ENCODE peak calls at places on chromosomes 5 and 9, in nine cellular contexts. V, G, N, S, A, Q, Y, M and R are unnamed samples.
A peak's percentile ranks its signal among the peaks of the same experiment; 100 is the strongest.

GRCh38 chr5:122882836-122883235 is 37.4 kb downstream of the SNX24 start:
- DNase-seq in M (no peak), S (no peak), A (no peak), G (no peak), Y (no peak), V (no peak), N (no peak), Q (no peak), R (no peak)

GRCh38 chr5:32443145-32443540 is 1.4 kb downstream of the ZFR start:
- DNase-seq in G (peak; percentile 31), V (no peak), Q (no peak), S (no peak), Y (no peak), N (no peak), A (peak; percentile 17), M (no peak), R (no peak)

GRCh38 chr5:16461782-16462181 is 3.8 kb downstream of the ZNF622 start:
- DNase-seq in M (no peak), S (no peak), Y (no peak), V (no peak), N (no peak), Q (no peak), A (no peak), G (no peak), R (no peak)

GRCh38 chr9:23596913-23597634 is 229.0 kb downstream of the ELAVL2 start:
- DNase-seq in M (no peak), Q (no peak), Y (no peak), A (peak; percentile 39), V (no peak), S (no peak), G (no peak), N (no peak), R (no peak)

GRCh38 chr9:34292552-34292951 is 36.5 kb downstream of the KIF24 start:
- DNase-seq in A (no peak), G (no peak), Y (no peak), M (no peak), N (no peak), S (no peak), Q (no peak), V (no peak), R (no peak)

GRCh38 chr5:172801184-172801671 is 30.2 kb upstream of the DUSP1 start:
- DNase-seq in M (no peak), V (no peak), S (peak; percentile 70), Y (no peak), G (no peak), Q (no peak), A (no peak), N (no peak), R (no peak)

GRCh38 chr5:92800360-92800759 is 780.7 kb downstream of the NR2F1-AS1 start:
- DNase-seq in N (no peak), S (no peak), M (no peak), Q (no peak), A (peak; percentile 1), V (no peak), Y (no peak), G (no peak), R (no peak)

GRCh38 chr9:89377411-89377810 is 59.1 kb downstream of the SECISBP2 start:
- DNase-seq in N (no peak), Y (no peak), G (no peak), Q (no peak), M (no peak), V (no peak), S (no peak), A (no peak), R (no peak)

GRCh38 chr9:23820731-23821399 is 5.2 kb downstream of the ELAVL2 start:
- DNase-seq in A (peak; percentile 63), V (no peak), S (no peak), G (no peak), M (no peak), N (no peak), Q (no peak), Y (no peak), R (no peak)

GRCh38 chr9:32622948-32623347 is 12.5 kb downstream of the TAF1L start:
- DNase-seq in Y (no peak), Q (no peak), S (no peak), G (no peak), V (no peak), A (no peak), N (no peak), M (no peak), R (no peak)

GRCh38 chr9:133926165-133926856 is 65.8 kb downstream of the VAV2 start:
- DNase-seq in V (no peak), G (no peak), A (no peak), S (no peak), Q (no peak), M (no peak), N (no peak), Y (no peak), R (no peak)
- H3K4me1 ChIP-seq in V (no peaks in the 10 kb centered on the region), G (peaks cover 11% of the 10 kb centered on the region), A (peaks cover 60% of the 10 kb centered on the region), S (no peaks in the 10 kb centered on the region), Q (no peaks in the 10 kb centered on the region), M (no peaks in the 10 kb centered on the region), N (no peaks in the 10 kb centered on the region), Y (no peaks in the 10 kb centered on the region), R (no peaks in the 10 kb centered on the region)

GRCh38 chr9:125325821-125326220 is 64.2 kb downstream of the GAPVD1 start:
- DNase-seq in S (peak; percentile 28), G (no peak), Q (no peak), M (no peak), N (no peak), Y (no peak), A (no peak), V (no peak), R (no peak)

GRCh38 chr9:125332527-125332926 is 70.9 kb downstream of the GAPVD1 start:
- DNase-seq in N (no peak), Q (no peak), G (peak; percentile 68), A (no peak), S (no peak), Y (no peak), M (no peak), V (no peak), R (no peak)

GRCh38 chr9:125329978-125330377 is 68.4 kb downstream of the GAPVD1 start:
- DNase-seq in S (no peak), A (no peak), Y (no peak), M (no peak), G (no peak), Q (no peak), N (no peak), V (no peak), R (no peak)

DNA sequence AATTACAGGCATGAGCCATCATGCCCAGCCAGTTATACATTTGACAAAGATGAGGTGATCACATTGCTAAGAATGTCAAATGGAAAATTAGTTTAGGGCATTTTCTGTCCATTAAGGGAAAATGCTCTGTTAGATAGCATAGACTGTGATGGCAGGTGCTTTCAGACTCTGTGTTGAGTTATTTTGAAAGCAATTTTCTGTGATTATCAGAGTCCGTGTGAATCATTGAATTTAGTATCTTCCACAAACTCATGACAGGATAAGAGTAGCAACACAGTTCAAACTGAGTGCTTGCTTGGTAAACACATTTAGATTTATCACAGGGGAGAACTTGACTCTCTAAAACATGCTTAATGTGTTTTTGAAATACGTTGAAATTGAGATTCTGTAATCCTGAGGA is 69.0 kb downstream of the GAPVD1 start:
- DNase-seq in S (no peak), Q (no peak), M (no peak), N (no peak), Y (no peak), V (no peak), A (no peak), G (no peak), R (no peak)
- TF ChIP-seq POLR2AphosphoS5 in S (no peak), Q (no peak), M (no peak), N (no peak), Y (no peak), V (no peak), A (no peak), G (no peak), R (no peak)

GRCh38 chr9:81380504-81380903 is 308.8 kb downstream of the TLE1 start:
- DNase-seq in Y (no peak), M (no peak), S (no peak), N (no peak), A (no peak), G (no peak), V (no peak), Q (no peak), R (no peak)

GRCh38 chr9:81380960-81381359 is 308.4 kb downstream of the TLE1 start:
- DNase-seq in Q (no peak), N (no peak), G (no peak), Y (no peak), M (no peak), A (no peak), S (no peak), V (no peak), R (no peak)

GRCh38 chr9:81382281-81382680 is 307.1 kb downstream of the TLE1 start:
- DNase-seq in A (no peak), N (no peak), M (no peak), S (no peak), Y (no peak), G (no peak), Q (no peak), V (no peak), R (no peak)

GRCh38 chr9:81379655-81380054 is 309.7 kb downstream of the TLE1 start:
- DNase-seq in V (no peak), N (no peak), A (no peak), Y (no peak), M (no peak), G (no peak), Q (no peak), S (no peak), R (no peak)

DNA sequence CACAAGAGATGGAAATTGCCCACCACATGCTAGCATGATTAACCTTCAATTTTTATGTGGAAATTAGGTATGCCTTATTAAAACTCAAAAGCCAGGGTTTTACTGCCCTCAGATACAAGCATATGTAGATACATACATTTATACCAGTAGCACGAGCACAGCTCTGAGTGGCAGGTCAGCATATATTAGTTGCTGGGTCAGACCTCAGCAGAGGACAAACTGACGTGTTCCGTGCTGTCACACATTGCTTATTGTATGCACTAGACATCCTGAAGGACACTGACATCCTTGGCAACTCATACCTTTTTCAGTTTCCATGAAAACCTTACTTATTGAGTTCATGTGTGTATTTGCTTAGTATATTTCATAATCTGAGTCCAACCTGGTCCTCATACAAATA is 307.7 kb downstream of the TLE1 start:
- DNase-seq in N (no peak), G (no peak), Q (no peak), V (no peak), Y (no peak), S (no peak), A (no peak), M (no peak), R (no peak)
- H3K27me3 ChIP-seq in N (no peaks in the 10 kb centered on the region), G (no peaks in the 10 kb centered on the region), Q (no peaks in the 10 kb centered on the region), V (no peaks in the 10 kb centered on the region), Y (no peaks in the 10 kb centered on the region), S (no peaks in the 10 kb centered on the region), A (no peaks in the 10 kb centered on the region), M (no peaks in the 10 kb centered on the region), R (no peaks in the 10 kb centered on the region)

DNA sequence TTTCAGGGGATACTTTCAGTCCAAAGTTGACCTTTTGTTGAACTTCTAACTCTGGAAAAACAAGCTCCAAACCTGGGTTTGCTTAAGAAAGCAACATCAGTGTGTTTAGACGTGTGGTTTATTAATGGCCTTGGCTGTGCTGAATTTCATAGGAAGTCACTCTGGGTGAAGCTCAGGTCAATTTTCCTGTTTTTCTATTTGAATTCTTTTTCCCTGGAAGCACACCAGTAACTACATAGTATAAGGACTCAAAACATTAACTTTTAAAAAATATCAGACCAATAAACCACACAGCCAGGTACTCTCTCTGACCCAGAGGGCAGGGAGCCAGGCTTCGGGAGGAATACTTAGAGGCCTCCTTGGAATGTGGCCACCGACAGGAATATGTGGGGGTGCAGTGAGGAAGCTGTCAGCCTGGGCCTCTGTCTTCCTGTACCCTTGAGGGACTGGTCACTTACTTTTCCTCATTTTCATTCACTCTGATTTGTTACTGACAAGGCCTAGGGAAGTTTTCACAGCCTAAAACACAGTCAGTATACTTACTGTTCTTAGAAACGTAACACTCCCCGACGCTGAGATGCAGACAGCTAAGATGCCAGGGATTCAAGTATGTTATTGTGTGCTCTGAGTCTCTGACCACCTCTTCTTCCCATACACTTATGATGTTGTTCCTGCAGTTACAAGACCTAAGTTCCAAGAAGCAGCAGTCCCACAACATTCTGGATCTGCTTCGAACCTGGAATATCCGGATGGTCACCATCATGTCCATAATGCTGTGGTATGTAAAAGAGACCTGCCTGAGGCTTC is 18.9 kb downstream of the SLC22A5 start:
- DNase-seq in Y (no peak), A (no peak), N (peak; percentile 85), Q (no peak), G (no peak), V (peak; percentile 30), M (no peak), S (no peak), R (peak; percentile 87)
- H3K4me1 ChIP-seq in Y (peaks cover 64% of the 10 kb centered on the region), A (peaks cover 26% of the 10 kb centered on the region), N (peaks cover 63% of the 10 kb centered on the region), Q (peaks cover 44% of the 10 kb centered on the region), G (peaks cover 20% of the 10 kb centered on the region), V (peaks cover 36% of the 10 kb centered on the region), M (peaks cover 21% of the 10 kb centered on the region), S (peaks cover 40% of the 10 kb centered on the region), R (peaks cover 59% of the 10 kb centered on the region)